ENCODE peak calls at places on chromosomes 2 and 18, in five cellular contexts. B is HepG2, N is GM12878, D is K562, E is SK-N-SH. P is an unnamed sample.

GRCh38 chr2:51971136-51971535 is 939.2 kb upstream of the NRXN1 start:
- DNase-seq in N (no peak), B (no peak), E (no peak), D (no peak), P (no peak)

GRCh38 chr2:210541280-210541902 is 15.0 kb upstream of the CPS1 start:
- DNase-seq in N (no peak), B (peak), D (no peak), E (peak), P (no peak)

GRCh38 chr18:36819621-36820020 is 9.2 kb downstream of the TPGS2 start:
- DNase-seq in D (no peak), E (no peak), B (no peak), N (no peak), P (no peak)

GRCh38 chr18:24089059-24089458 is 49.8 kb upstream of the CABYR start:
- DNase-seq in B (no peak), E (peak), N (no peak), D (no peak), P (no peak)

GRCh38 chr2:162092656-162093556 is 18.9 kb upstream of the DPP4 start:
- DNase-seq in D (no peak), N (no peak), E (no peak), B (no peak), P (no peak)

GRCh38 chr2:196233808-196234501 is 62.6 kb upstream of the STK17B start:
- DNase-seq in N (peak), E (no peak), D (no peak), B (no peak), P (no peak)

GRCh38 chr18:9698497-9698896 is 9.6 kb upstream of the RAB31 start:
- DNase-seq in D (no peak), N (no peak), B (no peak), E (no peak), P (no peak)

GRCh38 chr2:223860809-223861738 is 23.7 kb upstream of the AP1S3 start:
- DNase-seq in E (no peak), N (no peak), B (peak), D (no peak), P (no peak)

GRCh38 chr2:161873689-161874088 is 200.3 kb downstream of the DPP4 start:
- DNase-seq in B (no peak), D (no peak), N (no peak), E (no peak), P (no peak)

GRCh38 chr2:6506311-6507258 is 359.1 kb downstream of the CMPK2 start:
- DNase-seq in E (no peak), N (no peak), B (no peak), D (no peak), P (no peak)

GRCh38 chr2:55144922-55145820 is 86.9 kb downstream of the CLHC1 start:
- DNase-seq in B (no peak), N (no peak), E (no peak), D (no peak), P (no peak)

GRCh38 chr2:132815522-132815921 is 145.5 kb upstream of the LYPD1 start:
- DNase-seq in D (no peak), E (no peak), B (no peak), N (no peak), P (no peak)
- TF ChIP-seq FOXM1 in D (no peak), E (no peak), B (no peak), N (no peak), P (no peak)

GRCh38 chr2:27431395-27431794 is 3.0 kb downstream of the NRBP1 start:
- DNase-seq in E (no peak), B (peak), N (no peak), D (no peak), P (no peak)
- TF ChIP-seq FOXM1 in E (no peak), B (no peak), N (no peak), D (no peak), P (no peak)

GRCh38 chr2:45332094-45332493 is 279.0 kb downstream of the SRBD1 start:
- DNase-seq in E (no peak), B (no peak), D (no peak), N (no peak), P (no peak)
- TF ChIP-seq FOXM1 in E (no peak), B (no peak), D (no peak), N (no peak), P (no peak)

DNA sequence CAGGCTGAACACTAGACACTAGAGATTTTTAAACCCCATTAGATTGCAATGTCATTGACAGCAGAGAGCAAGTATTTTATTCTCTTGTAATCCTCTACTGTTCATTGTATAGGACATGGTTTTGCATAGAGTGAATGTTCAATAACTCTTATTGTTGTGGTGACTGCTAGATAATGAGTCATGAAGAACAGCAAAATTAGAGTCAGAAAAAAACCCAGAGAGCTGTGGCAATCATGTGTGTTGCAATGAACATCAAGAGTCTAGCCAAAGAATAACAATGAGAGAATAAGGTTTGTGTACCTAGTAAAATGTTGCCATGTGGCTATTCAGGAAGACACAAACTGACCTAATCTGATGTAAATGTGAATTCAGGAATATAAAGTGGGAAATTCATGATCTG is 684.0 kb downstream of the DSC3 start:
- DNase-seq in N (no peak), E (no peak), B (no peak), D (no peak), P (no peak)
- TF ChIP-seq FOXM1 in N (no peak), E (no peak), B (no peak), D (no peak), P (no peak)

GRCh38 chr2:172967036-172967982 is 108.3 kb upstream of the MAP3K20 start:
- DNase-seq in B (peak), D (no peak), N (no peak), E (no peak), P (no peak)

GRCh38 chr2:172969171-172969570 is 106.5 kb upstream of the MAP3K20 start:
- DNase-seq in N (no peak), B (no peak), E (no peak), D (no peak), P (no peak)

GRCh38 chr2:172969609-172970008 is 106.0 kb upstream of the MAP3K20 start:
- DNase-seq in B (no peak), N (no peak), D (no peak), E (no peak), P (no peak)

GRCh38 chr2:172970660-172971059 is 105.0 kb upstream of the MAP3K20 start:
- DNase-seq in N (no peak), E (no peak), B (no peak), D (no peak), P (no peak)

GRCh38 chr2:172968061-172968469 is 107.6 kb upstream of the MAP3K20 start:
- DNase-seq in B (peak), E (no peak), D (no peak), N (no peak), P (no peak)
- TF ChIP-seq FOXM1 in B (no peak), E (no peak), D (no peak), N (no peak), P (no peak)

GRCh38 chr2:233026211-233026813 is 6.2 kb upstream of the NEU2 start:
- DNase-seq in D (no peak), N (no peak), B (no peak), E (no peak), P (no peak)
- TF ChIP-seq FOXM1 in D (no peak), N (no peak), B (no peak), E (no peak), P (no peak)

GRCh38 chr2:220006152-220006551 is 378.7 kb downstream of the SLC4A3 start:
- DNase-seq in B (no peak), E (no peak), N (no peak), D (no peak), P (no peak)
- TF ChIP-seq FOXM1 in B (no peak), E (no peak), N (no peak), D (no peak), P (no peak)

GRCh38 chr2:184879671-184880070 is 281.3 kb downstream of the ZNF804A start:
- DNase-seq in E (no peak), B (no peak), N (no peak), D (no peak), P (no peak)

GRCh38 chr2:184875911-184876310 is 277.6 kb downstream of the ZNF804A start:
- DNase-seq in N (no peak), E (no peak), D (no peak), B (no peak), P (no peak)

GRCh38 chr2:184877909-184878308 is 279.6 kb downstream of the ZNF804A start:
- DNase-seq in D (no peak), E (no peak), N (no peak), B (no peak), P (no peak)

DNA sequence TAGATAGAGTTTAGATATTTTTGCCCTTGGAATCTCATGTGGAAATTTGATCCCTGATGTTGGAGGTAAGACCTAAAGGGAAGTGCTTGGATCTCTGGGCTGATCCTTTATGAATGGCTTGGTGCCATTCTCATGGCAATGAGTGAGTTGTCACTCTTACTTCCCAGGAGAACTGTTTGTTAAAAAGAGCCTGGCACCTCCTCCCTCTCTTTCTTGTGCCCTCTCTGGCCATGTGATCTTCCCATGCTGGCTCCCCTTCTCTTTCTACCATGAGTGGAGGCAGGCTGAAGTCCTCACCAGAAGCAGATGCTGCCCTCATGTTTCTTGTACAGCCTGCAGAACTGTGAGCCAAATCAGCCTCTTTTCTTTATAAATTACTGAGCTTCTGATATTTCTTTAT is 276.9 kb downstream of the ZNF804A start:
- DNase-seq in N (no peak), E (no peak), B (no peak), D (no peak), P (no peak)
- TF ChIP-seq FOXM1 in N (no peak), E (no peak), B (no peak), D (no peak), P (no peak)

DNA sequence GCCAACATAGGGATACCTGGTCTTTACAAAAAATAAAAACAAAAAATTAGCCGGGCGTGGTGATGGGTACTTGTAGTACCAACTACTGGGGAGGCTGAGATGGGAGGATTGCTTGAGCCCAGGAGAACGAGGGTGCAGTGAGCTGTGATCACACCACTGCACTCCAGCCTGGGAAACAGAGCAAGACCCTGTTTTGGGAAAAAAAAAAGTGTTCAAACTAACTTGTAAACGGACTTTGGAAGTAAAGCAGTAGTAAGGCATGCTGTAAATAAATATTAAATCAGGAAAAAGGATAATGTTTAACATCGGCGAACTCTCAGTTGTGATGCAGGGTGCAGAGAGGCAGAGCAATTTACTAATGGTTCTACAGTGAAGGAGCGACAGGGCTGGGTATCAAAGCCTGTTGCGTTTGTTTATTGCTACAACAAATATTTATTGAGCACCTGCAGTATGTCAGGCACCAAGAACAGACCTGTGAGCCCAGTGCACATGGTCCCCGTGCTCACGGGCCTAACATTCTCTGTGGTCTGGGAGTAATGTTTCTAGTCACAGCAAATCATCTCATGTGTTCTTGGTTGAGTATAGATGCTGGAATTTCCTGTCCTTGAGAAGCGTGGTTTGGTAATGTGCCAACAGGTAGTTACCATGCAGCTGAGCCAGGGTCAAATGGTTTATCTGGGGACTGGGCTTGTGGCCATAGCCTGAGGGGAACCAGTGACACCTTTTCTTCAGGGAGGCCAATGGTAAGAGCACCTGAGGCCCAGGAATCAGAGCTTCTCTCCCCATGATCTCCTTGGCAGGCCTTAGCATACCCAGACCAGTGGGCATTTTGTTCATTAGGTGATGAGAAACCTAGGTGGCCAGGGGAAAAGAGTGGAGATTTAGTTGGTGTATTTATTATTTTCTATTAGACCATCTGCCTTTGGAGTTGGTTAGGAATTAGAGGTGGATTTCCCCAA is 27.9 kb upstream of the GREB1 start:
- DNase-seq in D (no peak), N (peak), B (peak), E (no peak), P (no peak)
- TF ChIP-seq FOXM1 in D (no peak), N (no peak), B (no peak), E (no peak), P (no peak)

P was measured in HEK293T.